ENCODE peak calls at places on chromosomes 1 and 21, in nine cellular contexts. U, F, T, R, W, G, D, K and O are unnamed samples.

GRCh38 chr21:41873426-41873825 is 5.7 kb downstream of the PRDM15 start:
- DNase-seq in U (no peak), F (no peak), T (no peak), R (no peak), W (no peak), G (no peak), D (no peak), K (no peak), O (no peak)

GRCh38 chr1:170714163-170714562 is 50.2 kb downstream of the PRRX1 start:
- DNase-seq in U (no peak), F (no peak), T (no peak), R (no peak), W (no peak), G (no peak), D (no peak), K (no peak), O (no peak)

GRCh38 chr1:182453619-182454018 is 3.7 kb downstream of the RGSL1 start:
- DNase-seq in U (no peak), F (no peak), T (no peak), R (no peak), W (no peak), G (no peak), D (no peak), K (no peak), O (no peak)

GRCh38 chr1:113792986-113793385 is 19.3 kb downstream of the RSBN1 start:
- DNase-seq in U (no peak), F (no peak), T (peak; percentile 70), R (no peak), W (no peak), G (no peak), D (no peak), K (no peak), O (no peak)

GRCh38 chr1:197392541-197392940 is 124.5 kb downstream of the CRB1 start:
- DNase-seq in U (no peak), F (no peak), T (no peak), R (no peak), W (no peak), G (no peak), D (no peak), K (no peak), O (no peak)

GRCh38 chr1:212132040-212132439 is 96.5 kb downstream of the DTL start:
- DNase-seq in U (no peak), F (no peak), T (peak; percentile 22), R (no peak), W (no peak), G (no peak), D (peak; percentile 30), K (no peak), O (no peak)

GRCh38 chr1:182955596-182956588 is 2.9 kb upstream of the SHCBP1L start:
- DNase-seq in U (no peak), F (no peak), T (peak; percentile 92), R (no peak), W (no peak), G (peak; percentile 13), D (peak; percentile 43), K (no peak), O (no peak)

GRCh38 chr1:53112271-53112774 is 30.1 kb downstream of the SLC1A7 start:
- DNase-seq in U (no peak), F (no peak), T (peak; percentile 87), R (no peak), W (no peak), G (peak; percentile 67), D (no peak), K (no peak), O (no peak)

GRCh38 chr1:46806196-46807020 is 7.6 kb downstream of the CYP4B1 start:
- DNase-seq in U (peak; percentile 96), F (no peak), T (no peak), R (no peak), W (peak; percentile 80), G (no peak), D (peak; percentile 88), K (no peak), O (peak; percentile 72)

GRCh38 chr1:45326627-45327591 is at the start of gene HPDL:
- DNase-seq in U (peak; percentile 90), F (peak; percentile 68), T (peak; percentile 27), R (no peak), W (no peak), G (peak; percentile 45), D (peak; percentile 59), K (peak; percentile 29), O (peak; percentile 46)

GRCh38 chr1:37473431-37474050 is 839 bp upstream of the ZC3H12A start:
- DNase-seq in U (no peak), F (no peak), T (no peak), R (no peak), W (no peak), G (peak; percentile 58), D (no peak), K (peak; percentile 75), O (no peak)

GRCh38 chr1:39567302-39567701 is 9.3 kb downstream of the PABPC4 start:
- DNase-seq in U (no peak), F (no peak), T (no peak), R (no peak), W (no peak), G (no peak), D (no peak), K (no peak), O (no peak)

GRCh38 chr1:206575894-206576737 is 36.1 kb downstream of the EIF2D start:
- DNase-seq in U (no peak), F (no peak), T (no peak), R (no peak), W (no peak), G (no peak), D (no peak), K (no peak), O (no peak)

GRCh38 chr1:201693019-201693372 is 136.0 kb upstream of the IPO9 start:
- DNase-seq in U (no peak), F (no peak), T (no peak), R (no peak), W (no peak), G (no peak), D (no peak), K (no peak), O (no peak)

GRCh38 chr1:79430437-79430836 is 423.9 kb upstream of the ADGRL4 start:
- DNase-seq in U (no peak), F (no peak), T (no peak), R (no peak), W (no peak), G (no peak), D (no peak), K (no peak), O (no peak)

GRCh38 chr1:186272486-186272885 is 102.6 kb downstream of the TPR start:
- DNase-seq in U (no peak), F (no peak), T (no peak), R (no peak), W (no peak), G (no peak), D (no peak), K (no peak), O (no peak)

GRCh38 chr1:64955093-64956066 is 11.0 kb downstream of the JAK1 start:
- DNase-seq in U (no peak), F (no peak), T (no peak), R (no peak), W (no peak), G (no peak), D (peak; percentile 69), K (no peak), O (peak; percentile 22)

GRCh38 chr1:42423621-42424200 is 32.1 kb downstream of the ZMYND12 start:
- DNase-seq in U (no peak), F (no peak), T (no peak), R (no peak), W (no peak), G (no peak), D (no peak), K (no peak), O (no peak)

GRCh38 chr1:151222130-151222529 is 23.8 kb downstream of the PIP5K1A start:
- DNase-seq in U (no peak), F (no peak), T (peak; percentile 33), R (no peak), W (no peak), G (no peak), D (no peak), K (no peak), O (no peak)

GRCh38 chr21:45248893-45249381 is 38.8 kb downstream of the POFUT2 start:
- DNase-seq in U (no peak), F (no peak), T (peak; percentile 15), R (no peak), W (no peak), G (no peak), D (no peak), K (no peak), O (peak; percentile 3)
- H3K4me3 ChIP-seq in U (no peak overlapping the region), F (no peak overlapping the region), T (peak overlapping the region; percentile 2), R (no peak overlapping the region), W (peak overlapping the region; percentile 31), G (no peak overlapping the region), D (peak overlapping the region; percentile 24), K (no peak overlapping the region), O (no peak overlapping the region)

GRCh38 chr1:103220503-103221095 is 112.3 kb upstream of the COL11A1 start:
- DNase-seq in U (no peak), F (no peak), T (peak; percentile 69), R (no peak), W (no peak), G (no peak), D (no peak), K (no peak), O (no peak)
- TF ChIP-seq POLR2A in U (no peak), F (no peak), T (no peak), R (no peak), W (no peak), G (no peak), D (no peak), K (no peak), O (no peak)

DNA sequence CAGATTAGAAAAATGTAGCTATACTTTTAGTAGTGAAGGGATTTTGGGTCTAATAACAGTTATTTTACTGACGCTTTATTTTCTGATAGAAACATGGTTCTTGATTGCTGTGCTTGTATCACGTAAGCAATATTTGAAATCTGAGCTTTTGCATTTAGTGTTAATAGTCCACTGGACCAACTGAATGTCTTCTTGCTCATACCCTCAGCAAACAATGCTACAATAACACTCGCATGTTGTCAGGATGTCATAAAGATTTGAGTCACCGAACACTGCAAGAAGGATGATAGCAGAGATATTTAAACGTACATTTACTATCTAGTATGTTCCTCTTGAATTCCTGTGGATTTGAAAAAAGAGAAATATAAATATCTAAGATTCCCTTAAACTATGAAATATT is 7.5 kb downstream of the DYRK1A start:
- DNase-seq in U (no peak), F (no peak), T (peak; percentile 72), R (no peak), W (no peak), G (peak; percentile 49), D (no peak), K (no peak), O (no peak)
- H3K4me3 ChIP-seq in U (no peak overlapping the region), F (no peak overlapping the region), T (no peak overlapping the region), R (no peak overlapping the region), W (no peak overlapping the region), G (no peak overlapping the region), D (no peak overlapping the region), K (no peak overlapping the region), O (no peak overlapping the region)

DNA sequence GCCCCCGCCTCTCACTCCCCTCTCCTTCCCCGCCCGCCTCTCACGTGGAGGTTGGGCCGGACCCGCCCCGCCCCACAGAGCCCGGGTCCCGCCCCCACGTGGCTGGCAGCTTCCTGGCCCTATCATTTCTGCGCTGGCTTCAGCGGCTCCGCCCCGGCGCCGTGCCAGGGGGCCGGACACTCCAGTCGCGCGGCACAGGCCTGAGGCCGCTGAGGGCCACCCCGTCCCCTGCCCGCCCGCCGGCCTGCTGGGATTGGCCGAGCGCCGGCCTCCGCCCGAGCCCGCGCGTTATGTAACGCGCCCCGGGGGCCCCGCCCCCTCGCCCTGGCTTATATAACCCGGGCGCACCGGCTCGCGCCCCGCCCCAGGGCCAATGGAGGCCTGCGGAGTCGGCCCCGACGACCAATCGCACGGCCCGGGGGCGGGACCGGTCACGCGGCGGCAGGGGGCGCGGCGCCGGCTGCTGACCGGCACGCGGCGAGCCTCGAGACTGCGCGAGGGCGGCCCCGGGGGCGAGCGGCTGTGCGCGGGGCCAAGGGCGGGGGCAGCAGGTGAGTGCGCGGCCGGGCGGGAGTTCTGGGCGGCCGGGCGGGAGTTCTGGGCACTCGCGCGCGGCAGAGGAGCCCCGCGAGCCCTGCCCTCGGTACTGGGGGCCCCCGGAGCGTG is at the start of gene PER3:
- DNase-seq in U (peak; percentile 99), F (peak; percentile 98), T (peak; percentile 95), R (peak; percentile 76), W (peak; percentile 96), G (peak; percentile 95), D (peak; percentile 98), K (peak; percentile 99), O (peak; percentile 97)
- TF ChIP-seq POLR2A in U (no peak), F (peak; percentile 73), T (no peak), R (peak; percentile 23), W (peak; percentile 82), G (no peak), D (no peak), K (no peak), O (peak; percentile 37)